ENCODE peak calls at places on chromosomes 6 and 20, in nine cellular contexts. One of them, this sample, is unnamed.

GRCh38 chr6:107185570-107185969 is 70.3 kb upstream of the BEND3 start:
- DNase-seq in pancreas: no peak
- DNase-seq in A673: peak
- DNase-seq in AG09309: no peak
- DNase-seq in epithelial cell of esophagus: peak
- DNase-seq in AG09319: no peak
- DNase-seq in HFF-Myc: no peak
- DNase-seq in nephron progenitor cell: peak
- DNase-seq in endodermal cell: peak
- DNase-seq in this sample: no peak

GRCh38 chr6:5866547-5867051 is 140.1 kb downstream of the NRN1 start:
- DNase-seq in pancreas: no peak
- DNase-seq in A673: no peak
- DNase-seq in AG09309: peak
- DNase-seq in epithelial cell of esophagus: peak
- DNase-seq in AG09319: no peak
- DNase-seq in HFF-Myc: no peak
- DNase-seq in nephron progenitor cell: no peak
- DNase-seq in endodermal cell: no peak
- DNase-seq in this sample: no peak

GRCh38 chr20:42063176-42063575 is 445.0 kb upstream of the CHD6 start:
- DNase-seq in pancreas: no peak
- DNase-seq in A673: no peak
- DNase-seq in AG09309: no peak
- DNase-seq in epithelial cell of esophagus: no peak
- DNase-seq in AG09319: no peak
- DNase-seq in HFF-Myc: no peak
- DNase-seq in nephron progenitor cell: no peak
- DNase-seq in endodermal cell: no peak
- DNase-seq in this sample: no peak

GRCh38 chr20:10982692-10983091 is 308.9 kb upstream of the JAG1 start:
- DNase-seq in pancreas: no peak
- DNase-seq in A673: no peak
- DNase-seq in AG09309: peak
- DNase-seq in epithelial cell of esophagus: peak
- DNase-seq in AG09319: peak
- DNase-seq in HFF-Myc: peak
- DNase-seq in nephron progenitor cell: no peak
- DNase-seq in endodermal cell: peak
- DNase-seq in this sample: no peak

GRCh38 chr6:68282646-68283045 is 352.4 kb upstream of the ADGRB3 start:
- DNase-seq in pancreas: no peak
- DNase-seq in A673: no peak
- DNase-seq in AG09309: no peak
- DNase-seq in epithelial cell of esophagus: no peak
- DNase-seq in AG09319: no peak
- DNase-seq in HFF-Myc: no peak
- DNase-seq in nephron progenitor cell: no peak
- DNase-seq in endodermal cell: no peak
- DNase-seq in this sample: no peak

GRCh38 chr6:101682937-101683336 is 289.4 kb downstream of the GRIK2 start:
- DNase-seq in pancreas: no peak
- DNase-seq in A673: no peak
- DNase-seq in AG09309: no peak
- DNase-seq in epithelial cell of esophagus: no peak
- DNase-seq in AG09319: no peak
- DNase-seq in HFF-Myc: no peak
- DNase-seq in nephron progenitor cell: no peak
- DNase-seq in endodermal cell: no peak
- DNase-seq in this sample: no peak

GRCh38 chr20:47733892-47734291 is 51.4 kb downstream of the SULF2 start:
- DNase-seq in pancreas: no peak
- DNase-seq in A673: no peak
- DNase-seq in AG09309: no peak
- DNase-seq in epithelial cell of esophagus: no peak
- DNase-seq in AG09319: no peak
- DNase-seq in HFF-Myc: no peak
- DNase-seq in nephron progenitor cell: no peak
- DNase-seq in endodermal cell: no peak
- DNase-seq in this sample: no peak

GRCh38 chr6:33424855-33425667 is 5.2 kb downstream of the SYNGAP1 start:
- DNase-seq in pancreas: peak
- DNase-seq in A673: no peak
- DNase-seq in AG09309: no peak
- DNase-seq in epithelial cell of esophagus: no peak
- DNase-seq in AG09319: no peak
- DNase-seq in HFF-Myc: no peak
- DNase-seq in nephron progenitor cell: no peak
- DNase-seq in endodermal cell: peak
- DNase-seq in this sample: no peak

GRCh38 chr6:42352856-42353564 is 98.7 kb downstream of the TRERF1 start:
- DNase-seq in pancreas: no peak
- DNase-seq in A673: no peak
- DNase-seq in AG09309: peak
- DNase-seq in epithelial cell of esophagus: peak
- DNase-seq in AG09319: no peak
- DNase-seq in HFF-Myc: no peak
- DNase-seq in nephron progenitor cell: no peak
- DNase-seq in endodermal cell: no peak
- DNase-seq in this sample: no peak

GRCh38 chr6:46651766-46652165 is 852 bp downstream of the CYP39A1 start:
- DNase-seq in pancreas: no peak
- DNase-seq in A673: no peak
- DNase-seq in AG09309: no peak
- DNase-seq in epithelial cell of esophagus: peak
- DNase-seq in AG09319: no peak
- DNase-seq in HFF-Myc: no peak
- DNase-seq in nephron progenitor cell: no peak
- DNase-seq in endodermal cell: no peak
- DNase-seq in this sample: no peak

GRCh38 chr6:42572523-42572922 is 8.7 kb downstream of the UBR2 start:
- DNase-seq in pancreas: no peak
- DNase-seq in A673: no peak
- DNase-seq in AG09309: no peak
- DNase-seq in epithelial cell of esophagus: no peak
- DNase-seq in AG09319: no peak
- DNase-seq in HFF-Myc: no peak
- DNase-seq in nephron progenitor cell: no peak
- DNase-seq in endodermal cell: no peak
- DNase-seq in this sample: peak

GRCh38 chr6:2695464-2696095 is 55.1 kb downstream of the MYLK4 start:
- DNase-seq in pancreas: no peak
- DNase-seq in A673: peak
- DNase-seq in AG09309: no peak
- DNase-seq in epithelial cell of esophagus: peak
- DNase-seq in AG09319: no peak
- DNase-seq in HFF-Myc: no peak
- DNase-seq in nephron progenitor cell: no peak
- DNase-seq in endodermal cell: no peak
- DNase-seq in this sample: peak

GRCh38 chr6:26312096-26312463 is 52.9 kb upstream of the BTN3A2 start:
- DNase-seq in pancreas: no peak
- DNase-seq in A673: peak
- DNase-seq in AG09309: no peak
- DNase-seq in epithelial cell of esophagus: no peak
- DNase-seq in AG09319: no peak
- DNase-seq in HFF-Myc: no peak
- DNase-seq in nephron progenitor cell: no peak
- DNase-seq in endodermal cell: no peak
- DNase-seq in this sample: no peak

GRCh38 chr6:26312501-26313390 is 52.3 kb upstream of the BTN3A2 start:
- DNase-seq in pancreas: peak
- DNase-seq in A673: peak
- DNase-seq in AG09309: peak
- DNase-seq in epithelial cell of esophagus: peak
- DNase-seq in AG09319: peak
- DNase-seq in HFF-Myc: peak
- DNase-seq in nephron progenitor cell: peak
- DNase-seq in endodermal cell: peak
- DNase-seq in this sample: no peak

GRCh38 chr6:26309731-26310142 is 55.3 kb upstream of the BTN3A2 start:
- DNase-seq in pancreas: no peak
- DNase-seq in A673: no peak
- DNase-seq in AG09309: no peak
- DNase-seq in epithelial cell of esophagus: peak
- DNase-seq in AG09319: no peak
- DNase-seq in HFF-Myc: no peak
- DNase-seq in nephron progenitor cell: no peak
- DNase-seq in endodermal cell: no peak
- DNase-seq in this sample: no peak

GRCh38 chr6:26311012-26311384 is 54.0 kb upstream of the BTN3A2 start:
- DNase-seq in pancreas: no peak
- DNase-seq in A673: peak
- DNase-seq in AG09309: no peak
- DNase-seq in epithelial cell of esophagus: peak
- DNase-seq in AG09319: no peak
- DNase-seq in HFF-Myc: no peak
- DNase-seq in nephron progenitor cell: peak
- DNase-seq in endodermal cell: peak
- DNase-seq in this sample: no peak

GRCh38 chr6:26311385-26312095 is 53.5 kb upstream of the BTN3A2 start:
- DNase-seq in pancreas: no peak
- DNase-seq in A673: peak
- DNase-seq in AG09309: no peak
- DNase-seq in epithelial cell of esophagus: peak
- DNase-seq in AG09319: no peak
- DNase-seq in HFF-Myc: no peak
- DNase-seq in nephron progenitor cell: peak
- DNase-seq in endodermal cell: peak
- DNase-seq in this sample: no peak
- TF ChIP-seq CTCF in pancreas: no peak
- TF ChIP-seq CTCF in A673: no peak
- TF ChIP-seq CTCF in AG09309: no peak
- TF ChIP-seq CTCF in epithelial cell of esophagus: no peak
- TF ChIP-seq CTCF in AG09319: no peak
- TF ChIP-seq CTCF in HFF-Myc: no peak
- TF ChIP-seq CTCF in nephron progenitor cell: no peak
- TF ChIP-seq CTCF in endodermal cell: no peak
- TF ChIP-seq CTCF in this sample: no peak

GRCh38 chr20:36175475-36175995 is 21.0 kb downstream of the EPB41L1 start:
- DNase-seq in pancreas: no peak
- DNase-seq in A673: no peak
- DNase-seq in AG09309: no peak
- DNase-seq in epithelial cell of esophagus: no peak
- DNase-seq in AG09319: no peak
- DNase-seq in HFF-Myc: no peak
- DNase-seq in nephron progenitor cell: no peak
- DNase-seq in endodermal cell: no peak
- DNase-seq in this sample: no peak
- TF ChIP-seq CTCF in pancreas: no peak
- TF ChIP-seq CTCF in A673: no peak
- TF ChIP-seq CTCF in AG09309: no peak
- TF ChIP-seq CTCF in epithelial cell of esophagus: no peak
- TF ChIP-seq CTCF in AG09319: no peak
- TF ChIP-seq CTCF in HFF-Myc: no peak
- TF ChIP-seq CTCF in nephron progenitor cell: no peak
- TF ChIP-seq CTCF in endodermal cell: no peak
- TF ChIP-seq CTCF in this sample: no peak

GRCh38 chr6:11044712-11045167 is 635 bp upstream of the ELOVL2 start:
- DNase-seq in pancreas: no peak
- DNase-seq in A673: no peak
- DNase-seq in AG09309: no peak
- DNase-seq in epithelial cell of esophagus: no peak
- DNase-seq in AG09319: no peak
- DNase-seq in HFF-Myc: no peak
- DNase-seq in nephron progenitor cell: no peak
- DNase-seq in endodermal cell: no peak
- DNase-seq in this sample: no peak
- TF ChIP-seq CTCF in pancreas: no peak
- TF ChIP-seq CTCF in A673: no peak
- TF ChIP-seq CTCF in AG09309: no peak
- TF ChIP-seq CTCF in epithelial cell of esophagus: no peak
- TF ChIP-seq CTCF in AG09319: no peak
- TF ChIP-seq CTCF in HFF-Myc: no peak
- TF ChIP-seq CTCF in nephron progenitor cell: no peak
- TF ChIP-seq CTCF in endodermal cell: no peak
- TF ChIP-seq CTCF in this sample: no peak

GRCh38 chr20:56393653-56394052 is 1.2 kb downstream of the CSTF1 start:
- DNase-seq in pancreas: no peak
- DNase-seq in A673: no peak
- DNase-seq in AG09309: no peak
- DNase-seq in epithelial cell of esophagus: no peak
- DNase-seq in AG09319: no peak
- DNase-seq in HFF-Myc: no peak
- DNase-seq in nephron progenitor cell: no peak
- DNase-seq in endodermal cell: no peak
- DNase-seq in this sample: no peak

GRCh38 chr20:56393133-56393472 is 658 bp downstream of the CSTF1 start:
- DNase-seq in pancreas: no peak
- DNase-seq in A673: peak
- DNase-seq in AG09309: no peak
- DNase-seq in epithelial cell of esophagus: peak
- DNase-seq in AG09319: no peak
- DNase-seq in HFF-Myc: no peak
- DNase-seq in nephron progenitor cell: no peak
- DNase-seq in endodermal cell: no peak
- DNase-seq in this sample: peak

GRCh38 chr20:56391037-56391436 is 978 bp downstream of the AURKA start:
- DNase-seq in pancreas: no peak
- DNase-seq in A673: no peak
- DNase-seq in AG09309: no peak
- DNase-seq in epithelial cell of esophagus: no peak
- DNase-seq in AG09319: no peak
- DNase-seq in HFF-Myc: no peak
- DNase-seq in nephron progenitor cell: no peak
- DNase-seq in endodermal cell: no peak
- DNase-seq in this sample: no peak

GRCh38 chr20:56391596-56392281 is at the start of gene AURKA:
- DNase-seq in pancreas: no peak
- DNase-seq in A673: peak
- DNase-seq in AG09309: no peak
- DNase-seq in epithelial cell of esophagus: no peak
- DNase-seq in AG09319: no peak
- DNase-seq in HFF-Myc: no peak
- DNase-seq in nephron progenitor cell: peak
- DNase-seq in endodermal cell: no peak
- DNase-seq in this sample: no peak

DNA sequence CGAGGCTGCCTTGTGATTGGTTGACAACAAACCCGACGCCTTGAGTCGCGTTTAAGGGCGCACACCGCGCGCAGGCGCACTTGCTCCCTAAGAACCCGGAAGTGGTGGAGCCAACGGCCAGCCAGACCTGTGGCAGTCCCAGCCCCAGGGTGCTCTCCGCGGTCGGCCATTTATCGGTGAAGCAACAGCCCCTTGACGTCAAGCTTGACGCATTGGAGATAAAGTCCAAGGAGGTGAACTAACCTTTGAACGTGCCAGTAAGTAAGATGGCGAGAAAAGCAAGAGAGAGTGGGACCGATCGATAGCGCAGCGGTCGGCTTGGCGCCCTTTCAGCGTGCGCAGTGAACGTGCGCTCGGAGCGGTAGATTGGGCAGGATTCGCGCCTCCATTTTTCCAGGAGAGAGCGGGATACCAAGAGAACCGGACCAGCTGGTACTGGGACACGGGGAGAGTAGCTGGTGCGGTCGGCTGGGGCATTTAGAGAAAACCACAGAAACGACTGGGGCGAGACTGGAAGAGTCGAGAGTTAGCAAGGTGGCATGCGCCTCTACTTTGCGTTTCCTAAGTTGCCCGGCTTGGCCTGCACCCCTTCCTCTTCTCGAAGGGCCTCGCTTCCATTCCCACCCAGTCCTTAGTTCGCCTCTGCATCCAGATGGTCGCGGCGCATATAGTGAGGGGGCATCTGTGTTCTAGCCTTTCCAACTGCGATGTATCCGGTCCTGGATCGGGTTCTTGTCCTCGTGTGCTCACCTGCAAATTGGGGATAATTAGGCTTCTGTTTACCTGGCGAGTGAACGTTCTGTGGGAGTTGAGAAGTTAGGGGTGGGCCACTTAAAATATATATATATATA is at the start of gene CSTF1:
- DNase-seq in pancreas: peak
- DNase-seq in A673: peak
- DNase-seq in AG09309: peak
- DNase-seq in epithelial cell of esophagus: peak
- DNase-seq in AG09319: peak
- DNase-seq in HFF-Myc: peak
- DNase-seq in nephron progenitor cell: peak
- DNase-seq in endodermal cell: peak
- DNase-seq in this sample: peak
- TF ChIP-seq CTCF in pancreas: no peak
- TF ChIP-seq CTCF in A673: no peak
- TF ChIP-seq CTCF in AG09309: no peak
- TF ChIP-seq CTCF in epithelial cell of esophagus: no peak
- TF ChIP-seq CTCF in AG09319: no peak
- TF ChIP-seq CTCF in HFF-Myc: no peak
- TF ChIP-seq CTCF in nephron progenitor cell: no peak
- TF ChIP-seq CTCF in endodermal cell: no peak
- TF ChIP-seq CTCF in this sample: no peak